ENCODE peak calls at places on chromosomes 16 and 17, in nine cellular contexts. Y is heart right ventricle; E is astrocyte of the cerebellum; H is HCT116; N is PC-3; K is hepatocyte; R is AG10803; I is activated CD8-positive, alpha-beta memory T cell treated with anti-CD3 and anti-CD28 coated beads for 1 hour; Q is BE2C. S is an unnamed sample.

GRCh38 chr16:82753821-82754220 is 127.1 kb downstream of the CDH13 start:
- DNase-seq in Y (no peak), E (no peak), H (no peak), N (peak), K (no peak), R (peak), I (no peak), Q (no peak), S (peak)

GRCh38 chr17:82957469-82957795 is 117.6 kb upstream of the ZNF750 start:
- DNase-seq in Y (no peak), E (no peak), H (no peak), N (no peak), K (no peak), R (no peak), I (no peak), Q (no peak), S (no peak)

GRCh38 chr16:87734644-87735043 is 31.1 kb downstream of the KLHDC4 start:
- DNase-seq in Y (no peak), E (no peak), H (no peak), N (no peak), K (no peak), R (no peak), I (no peak), Q (no peak), S (no peak)

GRCh38 chr17:64216030-64216384 is 47.1 kb downstream of the TEX2 start:
- DNase-seq in Y (no peak), E (no peak), H (no peak), N (no peak), K (no peak), R (peak), I (no peak), Q (no peak), S (no peak)

GRCh38 chr16:24753437-24753836 is 24.0 kb downstream of the TNRC6A start:
- DNase-seq in Y (no peak), E (no peak), H (no peak), N (peak), K (no peak), R (no peak), I (no peak), Q (no peak), S (peak)

GRCh38 chr16:89557230-89557935 is 3.1 kb upstream of the RPL13 start:
- DNase-seq in Y (peak), E (peak), H (peak), N (peak), K (peak), R (peak), I (peak), Q (peak), S (peak)

GRCh38 chr17:9676742-9677387 is 31.5 kb downstream of the USP43 start:
- DNase-seq in Y (no peak), E (peak), H (peak), N (peak), K (no peak), R (peak), I (no peak), Q (no peak), S (peak)

GRCh38 chr16:1713933-1714332 is 7.9 kb downstream of the MAPK8IP3 start:
- DNase-seq in Y (no peak), E (no peak), H (no peak), N (no peak), K (no peak), R (no peak), I (no peak), Q (peak), S (no peak)

GRCh38 chr16:25747160-25747758 is 55.5 kb downstream of the HS3ST4 start:
- DNase-seq in Y (no peak), E (no peak), H (no peak), N (peak), K (peak), R (no peak), I (no peak), Q (no peak), S (no peak)

GRCh38 chr17:8468109-8468508 is 32.4 kb downstream of the NDEL1 start:
- DNase-seq in Y (peak), E (no peak), H (no peak), N (no peak), K (no peak), R (no peak), I (no peak), Q (no peak), S (no peak)

GRCh38 chr17:49132699-49133364 is at the start of gene B4GALNT2:
- DNase-seq in Y (no peak), E (no peak), H (no peak), N (peak), K (peak), R (no peak), I (no peak), Q (no peak), S (no peak)

GRCh38 chr17:17416007-17416399 is 60.8 kb upstream of the MED9 start:
- DNase-seq in Y (no peak), E (no peak), H (peak), N (peak), K (peak), R (peak), I (no peak), Q (peak), S (peak)

GRCh38 chr17:50181155-50181554 is 15.3 kb downstream of the SGCA start:
- DNase-seq in Y (no peak), E (no peak), H (no peak), N (no peak), K (no peak), R (no peak), I (no peak), Q (no peak), S (no peak)

GRCh38 chr16:6558661-6559060 is 774.0 kb upstream of the RBFOX1 start:
- DNase-seq in Y (no peak), E (no peak), H (no peak), N (no peak), K (no peak), R (no peak), I (no peak), Q (no peak), S (no peak)

GRCh38 chr17:2251098-2251497 is 52.5 kb downstream of the SMG6 start:
- DNase-seq in Y (no peak), E (no peak), H (no peak), N (no peak), K (no peak), R (no peak), I (no peak), Q (no peak), S (no peak)

GRCh38 chr17:36463916-36464764 is 22.3 kb upstream of the ZNHIT3 start:
- DNase-seq in Y (peak), E (peak), H (peak), N (peak), K (peak), R (peak), I (no peak), Q (no peak), S (peak)

GRCh38 chr17:63099420-63099819 is 133.4 kb downstream of the TANC2 start:
- DNase-seq in Y (no peak), E (no peak), H (no peak), N (no peak), K (no peak), R (no peak), I (no peak), Q (no peak), S (no peak)

GRCh38 chr17:60577147-60577925 is 22.7 kb upstream of the PPM1D start:
- DNase-seq in Y (peak), E (no peak), H (no peak), N (peak), K (peak), R (peak), I (no peak), Q (no peak), S (no peak)

GRCh38 chr16:324201-324450 is 28.4 kb downstream of the AXIN1 start:
- DNase-seq in Y (no peak), E (no peak), H (no peak), N (no peak), K (no peak), R (no peak), I (no peak), Q (no peak), S (no peak)

GRCh38 chr17:31486351-31487062 is 95.0 kb downstream of the RAB11FIP4 start:
- DNase-seq in Y (no peak), E (no peak), H (no peak), N (no peak), K (no peak), R (no peak), I (no peak), Q (no peak), S (no peak)

GRCh38 chr16:10028644-10029043 is 153.6 kb downstream of the GRIN2A start:
- DNase-seq in Y (no peak), E (no peak), H (no peak), N (no peak), K (no peak), R (no peak), I (no peak), Q (no peak), S (no peak)

GRCh38 chr17:32345953-32346600 is 3.9 kb upstream of the ZNF207 start:
- DNase-seq in Y (no peak), E (no peak), H (no peak), N (no peak), K (no peak), R (no peak), I (no peak), Q (no peak), S (no peak)

GRCh38 chr16:24984903-24985675 is 30.1 kb downstream of the ARHGAP17 start:
- DNase-seq in Y (no peak), E (no peak), H (no peak), N (no peak), K (no peak), R (peak), I (no peak), Q (no peak), S (no peak)

GRCh38 chr16:30399435-30400186 is 4.4 kb downstream of the ZNF48 start:
- DNase-seq in Y (no peak), E (no peak), H (no peak), N (peak), K (no peak), R (no peak), I (no peak), Q (peak), S (no peak)

GRCh38 chr16:81485824-81486554 is 41.4 kb downstream of the CMIP start:
- DNase-seq in Y (no peak), E (no peak), H (peak), N (no peak), K (no peak), R (peak), I (no peak), Q (no peak), S (peak)

GRCh38 chr17:4557626-4558310 is 2.6 kb upstream of the MYBBP1A start:
- DNase-seq in Y (no peak), E (no peak), H (no peak), N (no peak), K (no peak), R (no peak), I (no peak), Q (no peak), S (no peak)

GRCh38 chr16:11570258-11570657 is 16.5 kb downstream of the LITAF start:
- DNase-seq in Y (no peak), E (no peak), H (no peak), N (no peak), K (no peak), R (no peak), I (no peak), Q (no peak), S (no peak)

GRCh38 chr17:77459018-77459755 is 318.4 kb downstream of the SEC14L1 start:
- DNase-seq in Y (no peak), E (no peak), H (no peak), N (no peak), K (no peak), R (no peak), I (no peak), Q (no peak), S (no peak)

GRCh38 chr17:31488264-31488981 is 96.9 kb downstream of the RAB11FIP4 start:
- DNase-seq in Y (no peak), E (no peak), H (no peak), N (peak), K (peak), R (no peak), I (no peak), Q (no peak), S (no peak)

GRCh38 chr17:17511971-17512858 is 16.0 kb upstream of the RASD1 start:
- DNase-seq in Y (no peak), E (peak), H (no peak), N (peak), K (peak), R (peak), I (no peak), Q (no peak), S (peak)

GRCh38 chr16:85274501-85274900 is 162.2 kb upstream of the CIBAR2 start:
- DNase-seq in Y (no peak), E (no peak), H (no peak), N (no peak), K (no peak), R (no peak), I (no peak), Q (no peak), S (no peak)

GRCh38 chr17:9162275-9162985 is 141.1 kb downstream of the NTN1 start:
- DNase-seq in Y (no peak), E (no peak), H (no peak), N (no peak), K (no peak), R (no peak), I (no peak), Q (no peak), S (no peak)

GRCh38 chr17:60525347-60525623 is 757 bp downstream of the APPBP2 start:
- DNase-seq in Y (peak), E (no peak), H (no peak), N (peak), K (peak), R (no peak), I (no peak), Q (peak), S (peak)

GRCh38 chr17:42019509-42020404 is at the start of gene NKIRAS2:
- DNase-seq in Y (peak), E (peak), H (peak), N (peak), K (peak), R (peak), I (peak), Q (peak), S (peak)

GRCh38 chr16:3220839-3221238 is 14.1 kb downstream of the ZNF200 start:
- DNase-seq in Y (no peak), E (no peak), H (no peak), N (no peak), K (no peak), R (no peak), I (no peak), Q (no peak), S (no peak)

GRCh38 chr17:59851431-59852375 is 41.0 kb downstream of the TUBD1 start:
- DNase-seq in Y (no peak), E (peak), H (no peak), N (peak), K (peak), R (peak), I (no peak), Q (no peak), S (no peak)

GRCh38 chr17:43545383-43545632 is 832 bp downstream of the ETV4 start:
- DNase-seq in Y (no peak), E (no peak), H (no peak), N (no peak), K (no peak), R (no peak), I (peak), Q (no peak), S (peak)